ENCODE peak calls at places on chromosomes 12 and 14, in seven cellular contexts. One of them, this sample, is unnamed.

GRCh38 chr14:91509083-91509877 is 830 bp downstream of the PPP4R3A start:
- DNase-seq in fibroblast of pulmonary artery: no peak
- DNase-seq in T-helper 2 cell: peak
- DNase-seq in NCI-H748 treated with DMSO at 0.1 percent for 48 hours: peak
- DNase-seq in stimulated activated CD8-positive, alpha-beta memory T cell treated with anti-CD3 and anti-CD28 coated beads, Interleukin-4, amount 100 ng/mL, for 48 hours: peak
- DNase-seq in hippocampal formation: no peak
- DNase-seq in lung: peak
- DNase-seq in this sample: no peak

GRCh38 chr14:76942288-76942778 is 86.2 kb downstream of the IRF2BPL start:
- DNase-seq in fibroblast of pulmonary artery: no peak
- DNase-seq in T-helper 2 cell: no peak
- DNase-seq in NCI-H748 treated with DMSO at 0.1 percent for 48 hours: no peak
- DNase-seq in stimulated activated CD8-positive, alpha-beta memory T cell treated with anti-CD3 and anti-CD28 coated beads, Interleukin-4, amount 100 ng/mL, for 48 hours: no peak
- DNase-seq in hippocampal formation: no peak
- DNase-seq in lung: no peak
- DNase-seq in this sample: no peak

GRCh38 chr12:132461526-132461925 is 28.4 kb upstream of the FBRSL1 start:
- DNase-seq in fibroblast of pulmonary artery: no peak
- DNase-seq in T-helper 2 cell: no peak
- DNase-seq in NCI-H748 treated with DMSO at 0.1 percent for 48 hours: no peak
- DNase-seq in stimulated activated CD8-positive, alpha-beta memory T cell treated with anti-CD3 and anti-CD28 coated beads, Interleukin-4, amount 100 ng/mL, for 48 hours: no peak
- DNase-seq in hippocampal formation: no peak
- DNase-seq in lung: no peak
- DNase-seq in this sample: no peak

GRCh38 chr12:64675795-64676194 is 65.5 kb downstream of the RASSF3 start:
- DNase-seq in fibroblast of pulmonary artery: peak
- DNase-seq in T-helper 2 cell: no peak
- DNase-seq in NCI-H748 treated with DMSO at 0.1 percent for 48 hours: no peak
- DNase-seq in stimulated activated CD8-positive, alpha-beta memory T cell treated with anti-CD3 and anti-CD28 coated beads, Interleukin-4, amount 100 ng/mL, for 48 hours: no peak
- DNase-seq in hippocampal formation: no peak
- DNase-seq in lung: no peak
- DNase-seq in this sample: no peak

GRCh38 chr12:110778801-110779577 is 36.3 kb upstream of the PPP1CC start:
- DNase-seq in fibroblast of pulmonary artery: no peak
- DNase-seq in T-helper 2 cell: no peak
- DNase-seq in NCI-H748 treated with DMSO at 0.1 percent for 48 hours: no peak
- DNase-seq in stimulated activated CD8-positive, alpha-beta memory T cell treated with anti-CD3 and anti-CD28 coated beads, Interleukin-4, amount 100 ng/mL, for 48 hours: no peak
- DNase-seq in hippocampal formation: no peak
- DNase-seq in lung: no peak
- DNase-seq in this sample: no peak

GRCh38 chr12:6866920-6867406 is 368 bp upstream of the TPI1 start:
- DNase-seq in fibroblast of pulmonary artery: no peak
- DNase-seq in T-helper 2 cell: no peak
- DNase-seq in NCI-H748 treated with DMSO at 0.1 percent for 48 hours: no peak
- DNase-seq in stimulated activated CD8-positive, alpha-beta memory T cell treated with anti-CD3 and anti-CD28 coated beads, Interleukin-4, amount 100 ng/mL, for 48 hours: no peak
- DNase-seq in hippocampal formation: no peak
- DNase-seq in lung: no peak
- DNase-seq in this sample: no peak

GRCh38 chr14:26276757-26277156 is 321.1 kb downstream of the NOVA1 start:
- DNase-seq in fibroblast of pulmonary artery: no peak
- DNase-seq in T-helper 2 cell: no peak
- DNase-seq in NCI-H748 treated with DMSO at 0.1 percent for 48 hours: peak
- DNase-seq in stimulated activated CD8-positive, alpha-beta memory T cell treated with anti-CD3 and anti-CD28 coated beads, Interleukin-4, amount 100 ng/mL, for 48 hours: no peak
- DNase-seq in hippocampal formation: no peak
- DNase-seq in lung: no peak
- DNase-seq in this sample: peak

GRCh38 chr14:65790185-65790815 is 377.8 kb downstream of the FUT8 start:
- DNase-seq in fibroblast of pulmonary artery: no peak
- DNase-seq in T-helper 2 cell: no peak
- DNase-seq in NCI-H748 treated with DMSO at 0.1 percent for 48 hours: no peak
- DNase-seq in stimulated activated CD8-positive, alpha-beta memory T cell treated with anti-CD3 and anti-CD28 coated beads, Interleukin-4, amount 100 ng/mL, for 48 hours: no peak
- DNase-seq in hippocampal formation: no peak
- DNase-seq in lung: no peak
- DNase-seq in this sample: no peak

GRCh38 chr12:117662620-117663395 is 301.4 kb upstream of the NOS1 start:
- DNase-seq in fibroblast of pulmonary artery: no peak
- DNase-seq in T-helper 2 cell: no peak
- DNase-seq in NCI-H748 treated with DMSO at 0.1 percent for 48 hours: no peak
- DNase-seq in stimulated activated CD8-positive, alpha-beta memory T cell treated with anti-CD3 and anti-CD28 coated beads, Interleukin-4, amount 100 ng/mL, for 48 hours: no peak
- DNase-seq in hippocampal formation: no peak
- DNase-seq in lung: no peak
- DNase-seq in this sample: no peak

GRCh38 chr12:85322715-85323114 is 42.7 kb downstream of the ALX1 start:
- DNase-seq in fibroblast of pulmonary artery: peak
- DNase-seq in T-helper 2 cell: no peak
- DNase-seq in NCI-H748 treated with DMSO at 0.1 percent for 48 hours: no peak
- DNase-seq in stimulated activated CD8-positive, alpha-beta memory T cell treated with anti-CD3 and anti-CD28 coated beads, Interleukin-4, amount 100 ng/mL, for 48 hours: no peak
- DNase-seq in hippocampal formation: no peak
- DNase-seq in lung: no peak
- DNase-seq in this sample: no peak

GRCh38 chr12:100842156-100842555 is 47.6 kb downstream of the ANO4 start:
- DNase-seq in fibroblast of pulmonary artery: peak
- DNase-seq in T-helper 2 cell: no peak
- DNase-seq in NCI-H748 treated with DMSO at 0.1 percent for 48 hours: no peak
- DNase-seq in stimulated activated CD8-positive, alpha-beta memory T cell treated with anti-CD3 and anti-CD28 coated beads, Interleukin-4, amount 100 ng/mL, for 48 hours: no peak
- DNase-seq in hippocampal formation: no peak
- DNase-seq in lung: no peak
- DNase-seq in this sample: no peak

GRCh38 chr12:27076468-27076867 is 5.9 kb downstream of the C12orf71 start:
- DNase-seq in fibroblast of pulmonary artery: no peak
- DNase-seq in T-helper 2 cell: no peak
- DNase-seq in NCI-H748 treated with DMSO at 0.1 percent for 48 hours: no peak
- DNase-seq in stimulated activated CD8-positive, alpha-beta memory T cell treated with anti-CD3 and anti-CD28 coated beads, Interleukin-4, amount 100 ng/mL, for 48 hours: no peak
- DNase-seq in hippocampal formation: no peak
- DNase-seq in lung: no peak
- DNase-seq in this sample: no peak

GRCh38 chr12:56158926-56159461 is 835 bp downstream of the MYL6 start:
- DNase-seq in fibroblast of pulmonary artery: peak
- DNase-seq in T-helper 2 cell: no peak
- DNase-seq in NCI-H748 treated with DMSO at 0.1 percent for 48 hours: peak
- DNase-seq in stimulated activated CD8-positive, alpha-beta memory T cell treated with anti-CD3 and anti-CD28 coated beads, Interleukin-4, amount 100 ng/mL, for 48 hours: no peak
- DNase-seq in hippocampal formation: peak
- DNase-seq in lung: peak
- DNase-seq in this sample: peak

GRCh38 chr14:101183376-101184103 is 280.0 kb upstream of the RTL1 start:
- DNase-seq in fibroblast of pulmonary artery: no peak
- DNase-seq in T-helper 2 cell: no peak
- DNase-seq in NCI-H748 treated with DMSO at 0.1 percent for 48 hours: no peak
- DNase-seq in stimulated activated CD8-positive, alpha-beta memory T cell treated with anti-CD3 and anti-CD28 coated beads, Interleukin-4, amount 100 ng/mL, for 48 hours: no peak
- DNase-seq in hippocampal formation: no peak
- DNase-seq in lung: peak
- DNase-seq in this sample: no peak

GRCh38 chr12:76688627-76689026 is 75.3 kb upstream of the ZDHHC17 start:
- DNase-seq in fibroblast of pulmonary artery: no peak
- DNase-seq in T-helper 2 cell: no peak
- DNase-seq in NCI-H748 treated with DMSO at 0.1 percent for 48 hours: no peak
- DNase-seq in stimulated activated CD8-positive, alpha-beta memory T cell treated with anti-CD3 and anti-CD28 coated beads, Interleukin-4, amount 100 ng/mL, for 48 hours: no peak
- DNase-seq in hippocampal formation: no peak
- DNase-seq in lung: no peak
- DNase-seq in this sample: no peak

GRCh38 chr12:8637244-8637643 is 24.6 kb upstream of the AICDA start:
- DNase-seq in fibroblast of pulmonary artery: no peak
- DNase-seq in T-helper 2 cell: no peak
- DNase-seq in NCI-H748 treated with DMSO at 0.1 percent for 48 hours: no peak
- DNase-seq in stimulated activated CD8-positive, alpha-beta memory T cell treated with anti-CD3 and anti-CD28 coated beads, Interleukin-4, amount 100 ng/mL, for 48 hours: no peak
- DNase-seq in hippocampal formation: no peak
- DNase-seq in lung: no peak
- DNase-seq in this sample: no peak

GRCh38 chr12:120761581-120761980 is 36.0 kb downstream of the ACADS start:
- DNase-seq in fibroblast of pulmonary artery: peak
- DNase-seq in T-helper 2 cell: no peak
- DNase-seq in NCI-H748 treated with DMSO at 0.1 percent for 48 hours: no peak
- DNase-seq in stimulated activated CD8-positive, alpha-beta memory T cell treated with anti-CD3 and anti-CD28 coated beads, Interleukin-4, amount 100 ng/mL, for 48 hours: no peak
- DNase-seq in hippocampal formation: no peak
- DNase-seq in lung: no peak
- DNase-seq in this sample: peak

GRCh38 chr14:95495538-95496025 is 20.9 kb downstream of the SYNE3 start:
- DNase-seq in fibroblast of pulmonary artery: no peak
- DNase-seq in T-helper 2 cell: no peak
- DNase-seq in NCI-H748 treated with DMSO at 0.1 percent for 48 hours: no peak
- DNase-seq in stimulated activated CD8-positive, alpha-beta memory T cell treated with anti-CD3 and anti-CD28 coated beads, Interleukin-4, amount 100 ng/mL, for 48 hours: peak
- DNase-seq in hippocampal formation: no peak
- DNase-seq in lung: no peak
- DNase-seq in this sample: no peak

GRCh38 chr14:42224053-42224888 is 617.6 kb downstream of the LRFN5 start:
- DNase-seq in fibroblast of pulmonary artery: peak
- DNase-seq in T-helper 2 cell: no peak
- DNase-seq in NCI-H748 treated with DMSO at 0.1 percent for 48 hours: peak
- DNase-seq in stimulated activated CD8-positive, alpha-beta memory T cell treated with anti-CD3 and anti-CD28 coated beads, Interleukin-4, amount 100 ng/mL, for 48 hours: peak
- DNase-seq in hippocampal formation: peak
- DNase-seq in lung: peak
- DNase-seq in this sample: peak

GRCh38 chr12:19575307-19576243 is 136.3 kb downstream of the AEBP2 start:
- DNase-seq in fibroblast of pulmonary artery: peak
- DNase-seq in T-helper 2 cell: no peak
- DNase-seq in NCI-H748 treated with DMSO at 0.1 percent for 48 hours: peak
- DNase-seq in stimulated activated CD8-positive, alpha-beta memory T cell treated with anti-CD3 and anti-CD28 coated beads, Interleukin-4, amount 100 ng/mL, for 48 hours: no peak
- DNase-seq in hippocampal formation: no peak
- DNase-seq in lung: peak
- DNase-seq in this sample: peak

GRCh38 chr12:72295744-72296143 is 23.6 kb downstream of the TRHDE start:
- DNase-seq in fibroblast of pulmonary artery: no peak
- DNase-seq in T-helper 2 cell: no peak
- DNase-seq in NCI-H748 treated with DMSO at 0.1 percent for 48 hours: no peak
- DNase-seq in stimulated activated CD8-positive, alpha-beta memory T cell treated with anti-CD3 and anti-CD28 coated beads, Interleukin-4, amount 100 ng/mL, for 48 hours: no peak
- DNase-seq in hippocampal formation: no peak
- DNase-seq in lung: no peak
- DNase-seq in this sample: no peak

This sample was measured in DMS153.